ENCODE peak calls at places on chromosomes 11 and 22, in five cellular contexts. R, T, X, L and M are unnamed samples.

GRCh38 chr11:46298699-46299424 is 21.4 kb downstream of the CREB3L1 start:
- DNase-seq in R (no peak), T (no peak), X (no peak), L (no peak), M (no peak)

GRCh38 chr11:119742263-119742861 is 13.4 kb upstream of the NECTIN1 start:
- DNase-seq in R (no peak), T (no peak), X (peak; percentile 52), L (no peak), M (no peak)

GRCh38 chr11:111476961-111477360 is 35.2 kb downstream of the BTG4 start:
- DNase-seq in R (no peak), T (no peak), X (no peak), L (no peak), M (no peak)

GRCh38 chr11:45169310-45170072 is 23.1 kb downstream of the PRDM11 start:
- DNase-seq in R (no peak), T (no peak), X (no peak), L (no peak), M (no peak)

GRCh38 chr22:24593810-24594568 is 1.1 kb upstream of the LRRC75B start:
- DNase-seq in R (no peak), T (no peak), X (no peak), L (no peak), M (no peak)

GRCh38 chr11:119741369-119742262 is 12.6 kb upstream of the NECTIN1 start:
- DNase-seq in R (no peak), T (peak; percentile 17), X (peak; percentile 64), L (no peak), M (peak; percentile 33)

GRCh38 chr11:1310772-1311468 is 1.5 kb upstream of the TOLLIP start:
- DNase-seq in R (no peak), T (no peak), X (no peak), L (no peak), M (no peak)

GRCh38 chr11:1843796-1844195 is 5.0 kb downstream of the TNNI2 start:
- DNase-seq in R (no peak), T (no peak), X (no peak), L (no peak), M (no peak)

GRCh38 chr11:41379084-41379483 is 80.4 kb downstream of the LRRC4C start:
- DNase-seq in R (no peak), T (no peak), X (no peak), L (no peak), M (no peak)

GRCh38 chr11:33687733-33688479 is 12.7 kb downstream of the C11orf91 start:
- DNase-seq in R (no peak), T (no peak), X (no peak), L (no peak), M (no peak)

GRCh38 chr11:65066315-65066714 is 8.0 kb upstream of the NAALADL1 start:
- DNase-seq in R (no peak), T (no peak), X (no peak), L (no peak), M (no peak)

GRCh38 chr11:30741039-30741550 is 154.9 kb upstream of the MPPED2 start:
- DNase-seq in R (peak; percentile 11), T (no peak), X (no peak), L (no peak), M (no peak)

GRCh38 chr11:67656278-67656922 is 5.9 kb upstream of the ACY3 start:
- DNase-seq in R (no peak), T (no peak), X (no peak), L (no peak), M (no peak)

GRCh38 chr22:40031766-40032470 is 37.2 kb downstream of the FAM83F start:
- DNase-seq in R (no peak), T (no peak), X (no peak), L (no peak), M (no peak)

GRCh38 chr11:13940611-13941256 is 21.8 kb upstream of the SPON1 start:
- DNase-seq in R (no peak), T (no peak), X (no peak), L (no peak), M (no peak)

GRCh38 chr11:104984818-104985217 is 16.4 kb upstream of the CASP4 start:
- DNase-seq in R (no peak), T (no peak), X (no peak), L (no peak), M (no peak)

GRCh38 chr11:77705195-77705876 is 67.7 kb upstream of the CLNS1A start:
- DNase-seq in R (peak; percentile 3), T (no peak), X (no peak), L (no peak), M (no peak)

GRCh38 chr22:37824674-37825641 is 1.8 kb downstream of the GALR3 start:
- DNase-seq in R (no peak), T (no peak), X (peak; percentile 29), L (no peak), M (no peak)

GRCh38 chr11:19241260-19242183 is 777 bp upstream of the E2F8 start:
- DNase-seq in R (no peak), T (peak; percentile 14), X (no peak), L (no peak), M (no peak)

GRCh38 chr11:121595717-121596156 is 143.0 kb upstream of the SORL1-AS1 start:
- DNase-seq in R (peak; percentile 98), T (no peak), X (no peak), L (peak; percentile 85), M (no peak)

GRCh38 chr11:67126986-67127385 is 7.9 kb downstream of the KDM2A start:
- DNase-seq in R (no peak), T (no peak), X (no peak), L (no peak), M (no peak)